ENCODE peak calls at places on chromosome 4, in five cellular contexts. W is H9, Y is trophoblast cell, J is H1, M is mesenchymal stem cell. A is an unnamed sample.

GRCh38 chr4:82599336-82599735 is 37.5 kb upstream of the TMEM150C start:
- DNase-seq in W (peak; percentile 65), Y (peak; percentile 45), J (no peak), M (no peak), A (no peak)

GRCh38 chr4:157896726-157897125 is 276.1 kb downstream of the GASK1B start:
- DNase-seq in W (no peak), Y (no peak), J (no peak), M (no peak), A (no peak)

GRCh38 chr4:41069838-41070237 is 144.5 kb downstream of the APBB2 start:
- DNase-seq in W (peak; percentile 43), Y (no peak), J (no peak), M (no peak), A (no peak)

GRCh38 chr4:52425751-52426326 is 233.3 kb downstream of the USP46 start:
- DNase-seq in W (no peak), Y (no peak), J (no peak), M (no peak), A (no peak)

GRCh38 chr4:124199755-124200154 is 512.8 kb downstream of the ANKRD50 start:
- DNase-seq in W (no peak), Y (no peak), J (no peak), M (peak; percentile 72), A (no peak)

GRCh38 chr4:61376301-61376700 is 176.2 kb downstream of the ADGRL3 start:
- DNase-seq in W (no peak), Y (no peak), J (no peak), M (no peak), A (no peak)

GRCh38 chr4:100391913-100392312 is 125.9 kb downstream of the EMCN start:
- DNase-seq in W (no peak), Y (no peak), J (no peak), M (peak; percentile 60), A (no peak)

GRCh38 chr4:138438608-138439007 is 196.5 kb upstream of the SLC7A11 start:
- DNase-seq in W (no peak), Y (no peak), J (no peak), M (no peak), A (no peak)

GRCh38 chr4:25107827-25108516 is 52.3 kb downstream of the SEPSECS start:
- DNase-seq in W (peak; percentile 14), Y (no peak), J (no peak), M (no peak), A (no peak)

GRCh38 chr4:107755841-107756356 is 35.9 kb upstream of the PAPSS1 start:
- DNase-seq in W (peak; percentile 33), Y (no peak), J (no peak), M (peak; percentile 20), A (no peak)

GRCh38 chr4:122309988-122310626 is 68.7 kb upstream of the ADAD1 start:
- DNase-seq in W (no peak), Y (peak; percentile 66), J (no peak), M (peak; percentile 31), A (no peak)

GRCh38 chr4:127421418-127421817 is 211.3 kb upstream of the INTU start:
- DNase-seq in W (no peak), Y (no peak), J (no peak), M (no peak), A (no peak)

GRCh38 chr4:99856166-99856565 is 38.1 kb downstream of the LAMTOR3 start:
- DNase-seq in W (no peak), Y (peak; percentile 59), J (no peak), M (peak; percentile 77), A (no peak)

GRCh38 chr4:126603210-126603609 is 1029.5 kb upstream of the INTU start:
- DNase-seq in W (no peak), Y (no peak), J (no peak), M (no peak), A (no peak)

GRCh38 chr4:140703463-140703862 is 52.7 kb downstream of the TBC1D9 start:
- DNase-seq in W (no peak), Y (no peak), J (no peak), M (no peak), A (no peak)

GRCh38 chr4:102500371-102501175 is 586 bp upstream of the NFKB1 start:
- DNase-seq in W (peak; percentile 48), Y (peak; percentile 53), J (no peak), M (peak; percentile 67), A (peak; percentile 11)

GRCh38 chr4:57424231-57424897 is 314.2 kb upstream of the IGFBP7 start:
- DNase-seq in W (no peak), Y (peak; percentile 73), J (no peak), M (no peak), A (no peak)

GRCh38 chr4:25457053-25457715 is 80.1 kb downstream of the ANAPC4 start:
- DNase-seq in W (no peak), Y (no peak), J (no peak), M (peak; percentile 44), A (no peak)

DNA sequence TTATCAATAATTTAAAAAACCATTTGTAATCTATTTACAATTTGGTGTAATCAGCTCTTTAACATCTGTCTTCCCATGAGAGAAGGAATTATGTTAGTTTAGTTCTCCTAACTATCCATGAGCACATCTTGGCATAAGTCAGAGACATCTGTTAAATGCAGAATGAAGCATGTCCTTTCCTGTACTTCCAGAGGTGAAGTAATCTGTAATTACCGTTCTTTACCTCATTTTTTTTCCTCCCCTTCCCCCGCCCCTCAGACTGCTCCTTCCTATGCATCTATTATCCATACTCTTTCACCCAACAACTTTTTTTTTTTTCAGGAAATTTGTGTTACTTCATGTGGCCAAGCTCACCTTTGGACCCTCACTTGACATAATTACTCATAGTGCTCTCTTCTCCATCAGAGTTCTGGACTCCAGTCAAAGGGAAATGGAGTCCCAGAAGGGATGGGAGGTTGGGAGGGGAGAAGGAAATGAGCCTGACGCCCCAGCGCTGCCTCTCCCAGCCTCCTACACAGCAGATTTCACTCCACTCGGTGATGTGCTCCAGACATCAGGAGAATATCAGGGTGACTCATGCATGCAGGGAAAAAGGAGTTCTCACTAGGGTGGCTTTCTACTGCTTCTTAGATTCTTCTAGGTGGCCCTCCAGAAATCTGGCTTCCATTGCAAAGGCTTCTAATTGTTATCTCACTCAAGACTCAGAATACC is 568.8 kb downstream of the STIM2 start:
- DNase-seq in W (no peak), Y (no peak), J (no peak), M (no peak), A (no peak)
- H2BK12ac ChIP-seq in W (no peak overlapping the region), Y (no peak overlapping the region), J (no peak overlapping the region), M (no peak overlapping the region), A (no peak overlapping the region)

DNA sequence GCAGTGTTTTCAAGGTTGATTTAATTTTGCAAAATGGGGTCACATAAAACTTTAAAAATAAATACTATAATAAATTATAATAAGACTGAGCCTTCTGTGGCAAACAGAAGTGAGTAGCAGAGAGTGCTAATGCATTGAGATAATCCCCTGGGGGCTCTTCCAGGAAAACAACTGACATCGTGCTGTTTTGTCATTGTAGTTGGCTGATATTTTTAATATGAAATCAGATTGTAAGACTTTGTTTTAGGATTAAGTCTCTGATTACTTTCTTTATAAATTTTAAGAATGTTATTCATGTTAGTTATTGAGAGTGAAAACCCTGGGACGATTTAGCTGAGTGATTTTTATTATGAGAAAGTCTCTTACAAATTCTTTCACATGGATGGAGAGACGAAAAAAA is 103.1 kb downstream of the AFF1 start:
- DNase-seq in W (no peak), Y (no peak), J (no peak), M (no peak), A (no peak)
- H2BK12ac ChIP-seq in W (no peak overlapping the region), Y (no peak overlapping the region), J (no peak overlapping the region), M (no peak overlapping the region), A (no peak overlapping the region)

GRCh38 chr4:76611611-76612010 is 176.6 kb downstream of the SHROOM3 start:
- DNase-seq in W (no peak), Y (no peak), J (no peak), M (no peak), A (no peak)
- H2BK12ac ChIP-seq in W (no peak overlapping the region), Y (no peak overlapping the region), J (no peak overlapping the region), M (peak overlapping the region; percentile 95), A (no peak overlapping the region)

GRCh38 chr4:181874582-181874981 is 368.6 kb upstream of the TENM3 start:
- DNase-seq in W (no peak), Y (no peak), J (no peak), M (no peak), A (no peak)
- H2BK12ac ChIP-seq in W (no peak overlapping the region), Y (no peak overlapping the region), J (no peak overlapping the region), M (no peak overlapping the region), A (no peak overlapping the region)

DNA sequence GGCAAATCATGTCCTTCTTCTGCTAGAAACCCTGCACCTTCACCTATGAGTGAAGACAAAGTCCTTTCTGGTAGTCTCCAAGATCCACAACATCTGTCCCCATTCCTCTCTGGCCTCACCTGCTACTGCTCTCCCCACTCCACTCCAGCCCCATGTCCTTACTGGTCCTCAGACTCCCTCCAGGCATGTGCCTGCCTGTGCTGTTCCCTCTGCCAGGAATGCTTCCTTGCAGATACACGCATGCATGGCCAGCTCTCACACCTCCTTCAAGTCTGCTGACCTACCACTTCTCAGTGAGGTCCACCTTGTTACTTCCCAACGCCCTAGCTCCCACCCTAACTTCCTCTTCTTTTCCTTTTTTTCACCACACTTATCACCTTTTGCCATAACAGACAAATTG is 18.1 kb downstream of the HMGB2 start:
- DNase-seq in W (no peak), Y (no peak), J (no peak), M (no peak), A (no peak)
- H2BK12ac ChIP-seq in W (no peak overlapping the region), Y (no peak overlapping the region), J (no peak overlapping the region), M (no peak overlapping the region), A (no peak overlapping the region)

GRCh38 chr4:154577324-154577723 is 13.2 kb downstream of the FGA start:
- DNase-seq in W (no peak), Y (peak; percentile 27), J (no peak), M (no peak), A (no peak)
- H2BK12ac ChIP-seq in W (no peak overlapping the region), Y (no peak overlapping the region), J (no peak overlapping the region), M (no peak overlapping the region), A (no peak overlapping the region)

GRCh38 chr4:156195914-156196313 is 242.2 kb upstream of the CTSO start:
- DNase-seq in W (no peak), Y (peak; percentile 17), J (no peak), M (no peak), A (no peak)

GRCh38 chr4:156194896-156195295 is 241.2 kb upstream of the CTSO start:
- DNase-seq in W (no peak), Y (peak; percentile 89), J (no peak), M (no peak), A (no peak)

GRCh38 chr4:156198511-156198910 is 244.8 kb upstream of the CTSO start:
- DNase-seq in W (no peak), Y (no peak), J (no peak), M (no peak), A (no peak)

GRCh38 chr4:156197216-156197615 is 243.6 kb upstream of the CTSO start:
- DNase-seq in W (peak; percentile 39), Y (peak; percentile 43), J (no peak), M (no peak), A (no peak)

GRCh38 chr4:156196722-156197121 is 243.1 kb upstream of the CTSO start:
- DNase-seq in W (no peak), Y (peak; percentile 69), J (no peak), M (no peak), A (no peak)
- H2BK12ac ChIP-seq in W (no peak overlapping the region), Y (no peak overlapping the region), J (no peak overlapping the region), M (no peak overlapping the region), A (no peak overlapping the region)

GRCh38 chr4:78938474-78938867 is 767 bp downstream of the PAQR3 start:
- DNase-seq in W (no peak), Y (peak; percentile 4), J (no peak), M (peak; percentile 14), A (no peak)
- H2BK12ac ChIP-seq in W (no peak overlapping the region), Y (no peak overlapping the region), J (peak overlapping the region; percentile 29), M (no peak overlapping the region), A (no peak overlapping the region)

A was measured in neuronal stem cell.